ENCODE peak calls at places on chromosomes 4 and X, in five cellular contexts. X is H9, Q is neural progenitor cell, D is heart right ventricle, H is K562. Z is an unnamed sample.

GRCh38 chr4:123017078-123017477 is 94.7 kb upstream of the NUDT6 start:
- DNase-seq in D (no peak), Q (no peak), H (no peak), X (no peak), Z (no peak)

GRCh38 chrX:78517124-78517523 is 142.0 kb downstream of the RTL3 start:
- DNase-seq in H (no peak), X (no peak), Q (no peak), D (no peak), Z (no peak)

GRCh38 chrX:112653017-112653416 is 26.7 kb downstream of the LHFPL1 start:
- DNase-seq in X (no peak), D (no peak), Q (no peak), H (no peak), Z (no peak)

GRCh38 chr4:1355378-1355777 is 8.4 kb downstream of the UVSSA start:
- DNase-seq in H (no peak), D (no peak), Q (no peak), X (no peak), Z (no peak)

GRCh38 chr4:15262396-15262795 is 165.4 kb upstream of the C1QTNF7 start:
- DNase-seq in D (no peak), H (no peak), X (no peak), Q (no peak), Z (no peak)

GRCh38 chrX:87489071-87489470 is 28.5 kb upstream of the KLHL4 start:
- DNase-seq in H (no peak), X (no peak), Q (no peak), D (no peak), Z (no peak)

GRCh38 chr4:182240161-182241130 is 2.8 kb upstream of the TENM3 start:
- DNase-seq in X (no peak), Q (peak; percentile 26), H (no peak), D (no peak), Z (no peak)

GRCh38 chr4:141871086-141871485 is 234.7 kb downstream of the IL15 start:
- DNase-seq in X (no peak), H (no peak), Q (no peak), D (no peak), Z (no peak)

GRCh38 chr4:3880595-3881120 is 114.5 kb downstream of the ADRA2C start:
- DNase-seq in X (peak; percentile 91), D (peak; percentile 63), H (peak; percentile 72), Q (peak; percentile 93), Z (peak; percentile 31)

GRCh38 chrX:72272868-72273267 is 4.2 kb downstream of the RPS4X start:
- DNase-seq in D (no peak), X (no peak), Q (no peak), H (no peak), Z (no peak)

GRCh38 chr4:45650545-45650944 is 473.3 kb downstream of the GABRG1 start:
- DNase-seq in H (no peak), X (no peak), Q (no peak), D (no peak), Z (no peak)

GRCh38 chrX:68989865-68990606 is 161.2 kb downstream of the EFNB1 start:
- DNase-seq in X (peak; percentile 83), D (peak; percentile 51), Q (peak; percentile 79), H (no peak), Z (no peak)

GRCh38 chr4:111556141-111556781 is 589.0 kb upstream of the FAM241A start:
- DNase-seq in X (no peak), D (no peak), H (no peak), Q (no peak), Z (no peak)

GRCh38 chr4:119212964-119213606 is 572 bp downstream of the USP53 start:
- DNase-seq in D (peak; percentile 86), H (peak; percentile 82), Q (peak; percentile 94), X (peak; percentile 92), Z (peak; percentile 88)

GRCh38 chrX:18696653-18697052 is 10.8 kb upstream of the PPEF1 start:
- DNase-seq in X (no peak), Q (no peak), H (no peak), D (no peak), Z (no peak)

GRCh38 chr4:3365871-3366842 is 73.3 kb downstream of the RGS12 start:
- DNase-seq in D (no peak), Q (no peak), X (no peak), H (no peak), Z (no peak)

GRCh38 chrX:97847885-97848679 is 964.4 kb downstream of the RPA4 start:
- DNase-seq in H (no peak), X (no peak), Q (no peak), D (no peak), Z (no peak)

GRCh38 chrX:71998836-71999509 is 88.3 kb downstream of the NHSL2 start:
- DNase-seq in H (peak; percentile 45), X (peak; percentile 21), Q (peak; percentile 49), D (peak; percentile 19), Z (no peak)

GRCh38 chrX:150160656-150161055 is 202.5 kb upstream of the MAMLD1 start:
- DNase-seq in H (no peak), X (no peak), D (no peak), Q (no peak), Z (no peak)

GRCh38 chr4:139576219-139576618 is 20.2 kb upstream of the SETD7 start:
- DNase-seq in H (no peak), X (no peak), D (no peak), Q (no peak), Z (no peak)

GRCh38 chr4:18390655-18391369 is 369.3 kb upstream of the LCORL start:
- DNase-seq in H (no peak), X (no peak), D (no peak), Q (no peak), Z (no peak)

GRCh38 chr4:76376534-76376933 is 44.4 kb downstream of the CCDC158 start:
- DNase-seq in D (no peak), H (no peak), X (no peak), Q (no peak), Z (no peak)

GRCh38 chr4:129394635-129395034 is 298.7 kb downstream of the C4orf33 start:
- DNase-seq in H (no peak), Q (no peak), D (no peak), X (no peak), Z (no peak)

GRCh38 chr4:4860803-4861591 is 1.5 kb downstream of the MSX1 start:
- DNase-seq in X (no peak), Q (peak; percentile 76), D (peak; percentile 67), H (no peak), Z (no peak)

GRCh38 chr4:36349904-36350554 is 68.6 kb downstream of the DTHD1 start:
- DNase-seq in D (no peak), Q (no peak), X (no peak), H (no peak), Z (no peak)

GRCh38 chrX:110786486-110786885 is 9.1 kb downstream of the CHRDL1 start:
- DNase-seq in Q (no peak), X (no peak), H (no peak), D (no peak), Z (no peak)
- H3K4me1 ChIP-seq in Q (peaks cover 5% of the 10 kb centered on the region), X (no peaks in the 10 kb centered on the region), H (no peaks in the 10 kb centered on the region), D (no peaks in the 10 kb centered on the region), Z (no peaks in the 10 kb centered on the region)

GRCh38 chr4:10524196-10524833 is 67.1 kb upstream of the ZNF518B start:
- DNase-seq in X (no peak), H (no peak), Q (no peak), D (no peak), Z (no peak)
- H3K27ac ChIP-seq in X (no peak overlapping the region), H (no peak overlapping the region), Q (no peak overlapping the region), D (no peak overlapping the region), Z (no peak overlapping the region)

DNA sequence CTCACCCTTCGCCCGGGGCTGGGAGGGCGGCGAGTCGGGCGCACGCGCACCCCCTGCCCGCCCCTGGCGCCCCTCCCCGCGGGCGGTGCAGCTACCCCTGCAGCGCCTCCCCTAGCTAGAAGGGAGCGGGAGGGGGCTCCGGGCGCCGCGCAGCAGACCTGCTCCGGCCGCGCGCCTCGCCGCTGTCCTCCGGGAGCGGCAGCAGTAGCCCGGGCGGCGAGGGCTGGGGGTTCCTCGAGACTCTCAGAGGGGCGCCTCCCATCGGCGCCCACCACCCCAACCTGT is at the start of gene NPNT:
- DNase-seq in D (no peak), X (peak; percentile 44), H (no peak), Q (peak; percentile 64), Z (no peak)
- H3K4me1 ChIP-seq in D (peaks cover 7% of the 10 kb centered on the region), X (no peaks in the 10 kb centered on the region), H (no peaks in the 10 kb centered on the region), Q (peaks cover 3% of the 10 kb centered on the region), Z (peaks cover 13% of the 10 kb centered on the region)

DNA sequence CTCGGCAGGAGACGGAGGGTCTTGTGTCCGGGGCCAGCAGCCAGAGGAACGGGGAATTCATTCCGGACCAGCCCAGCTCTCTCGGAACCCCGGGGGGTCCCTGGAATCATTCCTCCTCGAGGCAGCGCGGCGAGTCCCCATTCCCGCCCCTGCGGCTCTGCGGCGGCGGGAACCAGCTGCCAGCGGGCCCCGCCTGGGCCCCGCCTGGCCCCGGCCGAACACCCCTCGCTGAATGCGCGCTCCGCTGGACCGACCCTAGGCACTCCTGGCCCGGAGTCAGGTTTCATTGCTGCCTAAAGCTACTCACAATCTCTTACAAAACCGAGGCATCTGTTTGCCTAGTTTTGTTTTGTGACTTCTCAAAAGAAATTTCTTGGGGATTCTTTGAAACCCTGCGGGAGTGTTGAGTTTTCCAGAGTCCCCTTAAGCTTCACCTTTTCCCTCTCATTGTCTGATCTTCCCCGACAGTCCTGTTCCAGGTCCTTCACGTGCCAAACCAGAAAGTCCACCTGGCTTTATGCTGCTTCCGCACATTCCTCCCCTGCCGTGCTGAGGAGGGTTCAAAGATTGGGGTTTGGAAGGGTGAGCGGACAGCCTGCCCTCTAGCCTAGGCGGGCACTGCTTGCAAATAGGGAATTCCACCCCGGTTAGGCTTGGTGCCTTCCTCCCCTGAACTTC is 767 bp downstream of the ARHGAP10 start:
- DNase-seq in D (peak; percentile 34), X (peak; percentile 58), H (no peak), Q (peak; percentile 87), Z (peak; percentile 48)
- H3K27ac ChIP-seq in D (peak overlapping the region; percentile 89), X (no peak overlapping the region), H (no peak overlapping the region), Q (peak overlapping the region; percentile 78), Z (peak overlapping the region; percentile 94)

Z was measured in gastrocnemius medialis.